ENCODE peak calls at places on chromosome 1, in five cellular contexts. N is neuronal stem cell, F is mesenchymal stem cell, G is H9, P is H1. L is an unnamed sample.

GRCh38 chr1:33259879-33260278 is 3.6 kb downstream of the ZNF362 start:
- DNase-seq in G (no peak), P (no peak), N (no peak), F (no peak), L (no peak)

GRCh38 chr1:42081475-42081874 is 71.7 kb upstream of the GUCA2B start:
- DNase-seq in G (no peak), F (no peak), P (no peak), N (no peak), L (no peak)

GRCh38 chr1:54379481-54380284 is 26.5 kb downstream of the SSBP3 start:
- DNase-seq in G (no peak), N (no peak), F (no peak), P (no peak), L (peak; percentile 26)

GRCh38 chr1:200367841-200368534 is 41.8 kb downstream of the ZNF281 start:
- DNase-seq in F (peak; percentile 90), G (no peak), N (no peak), P (no peak), L (peak; percentile 26)

GRCh38 chr1:55337801-55338447 is 122.8 kb upstream of the USP24 start:
- DNase-seq in G (peak; percentile 61), P (peak; percentile 7), N (peak; percentile 18), F (peak; percentile 72), L (peak; percentile 71)

GRCh38 chr1:215219372-215219771 is 136.8 kb downstream of the KCNK2 start:
- DNase-seq in F (no peak), N (no peak), P (no peak), G (no peak), L (no peak)

GRCh38 chr1:980602-981395 is 1.1 kb downstream of the PERM1 start:
- DNase-seq in P (no peak), F (no peak), N (no peak), G (no peak), L (no peak)

GRCh38 chr1:81758213-81758612 is 42.5 kb upstream of the ADGRL2 start:
- DNase-seq in G (no peak), N (no peak), P (no peak), F (no peak), L (no peak)

GRCh38 chr1:44068442-44068861 is 37.2 kb upstream of the SLC6A9 start:
- DNase-seq in P (no peak), F (no peak), G (no peak), N (no peak), L (no peak)

GRCh38 chr1:192739476-192740184 is 69.2 kb upstream of the RGS2 start:
- DNase-seq in N (no peak), G (no peak), P (no peak), F (no peak), L (peak; percentile 30)

GRCh38 chr1:9589144-9589718 is 520 bp downstream of the TMEM201 start:
- DNase-seq in F (peak; percentile 55), N (no peak), P (no peak), G (no peak), L (peak; percentile 76)

GRCh38 chr1:225977937-225978748 is 21.0 kb downstream of the SDE2 start:
- DNase-seq in G (no peak), F (no peak), N (no peak), P (no peak), L (no peak)

GRCh38 chr1:94621392-94621791 is 79.8 kb upstream of the F3 start:
- DNase-seq in N (no peak), G (no peak), F (peak; percentile 44), P (no peak), L (no peak)

GRCh38 chr1:24566266-24566867 is 10.5 kb downstream of the NCMAP start:
- DNase-seq in F (no peak), P (no peak), N (no peak), G (no peak), L (no peak)

GRCh38 chr1:112818990-112819689 is 104.0 kb upstream of the PPM1J start:
- DNase-seq in F (peak; percentile 81), N (no peak), P (no peak), G (no peak), L (no peak)

GRCh38 chr1:10841059-10841458 is 44.6 kb upstream of the CASZ1 start:
- DNase-seq in P (no peak), F (no peak), N (no peak), G (no peak), L (no peak)

GRCh38 chr1:177209357-177209756 is 38.6 kb downstream of the BRINP2 start:
- DNase-seq in F (peak; percentile 100), N (no peak), G (no peak), P (no peak), L (no peak)

GRCh38 chr1:78843111-78843908 is 163.2 kb downstream of the ADGRL4 start:
- DNase-seq in P (no peak), G (no peak), F (peak; percentile 64), N (no peak), L (no peak)

GRCh38 chr1:172931340-172931739 is 119.4 kb downstream of the TNFSF18 start:
- DNase-seq in N (no peak), P (no peak), G (no peak), F (no peak), L (no peak)

GRCh38 chr1:20697560-20697959 is 20.2 kb downstream of the KIF17 start:
- DNase-seq in F (no peak), P (no peak), G (no peak), N (no peak), L (no peak)

GRCh38 chr1:203665986-203666385 is 39.4 kb downstream of the ATP2B4 start:
- DNase-seq in P (no peak), F (peak; percentile 56), G (no peak), N (no peak), L (no peak)

GRCh38 chr1:164092603-164093353 is 466.2 kb upstream of the PBX1 start:
- DNase-seq in N (no peak), G (no peak), F (no peak), P (no peak), L (no peak)

GRCh38 chr1:243621973-243622372 is 228.1 kb downstream of the AKT3 start:
- DNase-seq in G (no peak), P (no peak), N (no peak), F (peak; percentile 26), L (peak; percentile 52)

GRCh38 chr1:228017356-228018124 is 10.7 kb downstream of the WNT3A start:
- DNase-seq in N (no peak), P (no peak), G (no peak), F (no peak), L (no peak)

GRCh38 chr1:248821641-248822040 is 4.1 kb downstream of the SH3BP5L start:
- DNase-seq in F (no peak), G (no peak), N (no peak), P (no peak), L (no peak)

GRCh38 chr1:171219751-171220385 is 28.4 kb upstream of the FMO1 start:
- DNase-seq in F (peak; percentile 70), G (peak; percentile 71), P (peak; percentile 62), N (peak; percentile 80), L (peak; percentile 4)

GRCh38 chr1:94986783-94987182 is 59.9 kb upstream of the CNN3 start:
- DNase-seq in P (no peak), G (no peak), F (no peak), N (no peak), L (no peak)

GRCh38 chr1:178645157-178645825 is 79.8 kb upstream of the RALGPS2 start:
- DNase-seq in N (peak; percentile 23), F (no peak), G (no peak), P (no peak), L (no peak)
- H4K8ac ChIP-seq in N (no peak overlapping the region), F (no peak overlapping the region), G (no peak overlapping the region), P (no peak overlapping the region), L (no peak overlapping the region)

DNA sequence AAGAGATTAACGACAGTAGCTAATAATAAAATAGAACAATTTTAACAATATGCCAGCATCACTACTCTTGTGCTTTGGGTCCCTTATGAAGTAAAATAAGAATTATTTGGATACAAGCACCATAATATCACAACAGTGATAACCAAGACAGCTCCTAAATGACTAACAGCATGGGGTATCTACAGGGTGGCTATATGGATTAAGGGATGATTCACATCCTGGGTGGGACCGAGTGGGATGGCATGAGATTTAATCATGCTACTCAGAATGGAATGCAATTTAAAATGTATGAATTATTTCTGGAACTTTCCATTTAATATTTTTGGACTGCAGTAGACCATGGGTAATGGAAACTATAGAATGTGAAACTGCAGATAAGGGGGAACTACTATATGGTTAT is 28.1 kb upstream of the B3GALNT2 start:
- DNase-seq in P (no peak), N (no peak), G (no peak), F (peak; percentile 12), L (no peak)
- H2BK12ac ChIP-seq in P (no peak overlapping the region), N (no peak overlapping the region), G (no peak overlapping the region), F (no peak overlapping the region), L (no peak overlapping the region)

DNA sequence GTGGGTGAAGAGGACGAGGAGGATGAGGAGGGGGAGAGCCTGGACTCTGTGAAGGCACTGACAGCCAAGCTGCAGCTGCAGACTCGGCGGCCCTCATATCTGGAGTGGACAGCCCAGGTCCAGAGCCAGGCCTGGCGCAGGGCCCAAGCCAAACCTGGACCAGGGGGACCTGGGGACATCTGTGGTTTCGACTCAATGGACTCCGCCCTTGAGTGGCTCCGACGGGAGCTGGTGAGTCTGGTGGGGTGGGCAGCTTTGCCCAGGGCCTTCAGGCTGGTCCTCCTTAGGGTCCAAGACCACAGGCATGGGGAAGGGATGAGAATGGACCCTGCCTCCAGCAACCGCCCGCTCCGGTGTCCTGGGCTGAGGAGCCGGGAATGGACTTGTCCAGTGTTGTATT is 430 bp downstream of the FAM167B start:
- DNase-seq in G (no peak), P (no peak), N (no peak), F (no peak), L (no peak)
- H4K8ac ChIP-seq in G (no peak overlapping the region), P (no peak overlapping the region), N (no peak overlapping the region), F (no peak overlapping the region), L (no peak overlapping the region)

GRCh38 chr1:22415489-22415888 is 36.2 kb upstream of the ZBTB40 start:
- DNase-seq in N (no peak), G (no peak), F (no peak), P (no peak), L (peak; percentile 31)

GRCh38 chr1:22418852-22419480 is 32.7 kb upstream of the ZBTB40 start:
- DNase-seq in G (no peak), N (no peak), F (peak; percentile 78), P (no peak), L (peak; percentile 25)

GRCh38 chr1:22418352-22418751 is 33.3 kb upstream of the ZBTB40 start:
- DNase-seq in F (no peak), P (no peak), G (no peak), N (no peak), L (no peak)

GRCh38 chr1:22417466-22417865 is 34.2 kb upstream of the ZBTB40 start:
- DNase-seq in P (no peak), G (no peak), F (no peak), N (no peak), L (no peak)

DNA sequence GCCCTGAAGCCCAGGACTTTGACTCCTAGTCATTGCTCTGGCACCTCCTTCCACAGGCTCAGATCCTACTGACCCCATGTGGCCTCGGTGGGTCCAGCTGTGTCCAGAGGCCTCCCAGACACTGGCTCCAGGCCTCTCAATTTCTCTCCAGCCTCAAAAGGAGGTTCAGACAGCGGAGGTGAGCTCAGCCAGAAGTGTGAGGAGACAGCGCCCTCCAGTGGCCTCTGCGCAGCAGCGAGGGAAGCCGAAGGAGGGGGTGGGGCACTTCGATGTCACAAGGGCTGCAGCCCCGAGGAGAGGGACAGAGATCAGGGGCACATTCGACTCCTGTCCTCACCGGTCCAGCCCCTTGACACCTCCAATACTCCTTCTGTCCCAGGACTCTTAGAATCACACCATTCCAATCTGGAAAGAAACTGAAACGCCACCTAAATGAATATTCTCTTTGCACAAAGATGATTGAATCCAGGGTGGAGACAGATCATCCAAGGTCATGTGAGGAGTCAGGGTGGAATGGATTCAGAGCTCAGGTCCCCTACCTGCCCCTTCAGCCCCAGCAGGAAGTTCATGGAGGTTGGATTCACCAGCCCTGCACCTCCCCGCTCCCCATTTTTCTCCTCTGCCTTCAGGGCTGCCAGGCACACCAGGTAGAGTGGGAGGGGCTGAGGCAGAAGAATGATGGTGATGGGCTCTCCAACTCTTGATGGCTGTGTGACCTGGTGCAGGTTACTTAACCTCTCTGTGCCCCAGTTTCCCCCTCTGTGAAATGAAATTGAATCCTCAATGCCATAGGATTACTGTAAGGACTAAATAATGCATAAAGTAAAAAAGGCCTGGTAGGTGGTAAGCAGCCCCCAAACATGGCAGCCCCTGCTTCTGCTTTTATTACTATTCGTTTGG is 34.8 kb upstream of the ZBTB40 start:
- DNase-seq in N (peak; percentile 82), P (peak; percentile 53), G (peak; percentile 88), F (peak; percentile 82), L (peak; percentile 71)
- H2BK12ac ChIP-seq in N (no peak overlapping the region), P (no peak overlapping the region), G (no peak overlapping the region), F (peak overlapping the region; percentile 56), L (peak overlapping the region; percentile 37)